ENCODE peak calls at places on chromosomes 12 and 14, in five cellular contexts. B, W, Y, T and V are unnamed samples.

GRCh38 chr12:5088586-5089264 is 45.0 kb downstream of the KCNA5 start:
- DNase-seq in B (peak; percentile 23), W (no peak), Y (no peak), T (no peak), V (no peak)

GRCh38 chr12:121279507-121279915 is 17.0 kb downstream of the CAMKK2 start:
- DNase-seq in B (peak; percentile 78), W (peak; percentile 43), Y (no peak), T (peak; percentile 65), V (no peak)

GRCh38 chr12:97456792-97457191 is 5.8 kb upstream of the RMST start:
- DNase-seq in B (no peak), W (no peak), Y (no peak), T (no peak), V (no peak)

GRCh38 chr14:51677276-51677675 is 25.6 kb downstream of the FRMD6 start:
- DNase-seq in B (no peak), W (no peak), Y (no peak), T (no peak), V (no peak)

GRCh38 chr12:109736552-109737108 is 23.0 kb downstream of the FAM222A start:
- DNase-seq in B (peak; percentile 29), W (no peak), Y (no peak), T (no peak), V (peak; percentile 16)

GRCh38 chr12:7646178-7646475 is 19.6 kb downstream of the APOBEC1 start:
- DNase-seq in B (no peak), W (no peak), Y (no peak), T (no peak), V (no peak)

GRCh38 chr12:6197996-6198395 is 2.2 kb upstream of the CD9 start:
- DNase-seq in B (no peak), W (no peak), Y (no peak), T (no peak), V (no peak)

GRCh38 chr12:49917126-49917787 is 13.6 kb upstream of the FAIM2 start:
- DNase-seq in B (no peak), W (no peak), Y (no peak), T (no peak), V (no peak)

GRCh38 chr14:36451346-36452065 is 68.5 kb downstream of the NKX2-1 start:
- DNase-seq in B (no peak), W (no peak), Y (no peak), T (no peak), V (no peak)

GRCh38 chr12:123767613-123768012 is 5.5 kb downstream of the DNAH10 start:
- DNase-seq in B (no peak), W (no peak), Y (no peak), T (no peak), V (no peak)

GRCh38 chr14:24071144-24071697 is at the start of gene CPNE6:
- DNase-seq in B (no peak), W (no peak), Y (no peak), T (no peak), V (no peak)

GRCh38 chr12:132153501-132154340 is 9.5 kb downstream of the NOC4L start:
- DNase-seq in B (peak; percentile 73), W (peak; percentile 31), Y (no peak), T (peak; percentile 60), V (peak; percentile 61)

GRCh38 chr12:97267166-97267565 is 195.4 kb upstream of the RMST start:
- DNase-seq in B (no peak), W (no peak), Y (no peak), T (no peak), V (no peak)

GRCh38 chr12:29562167-29562776 is 64.8 kb upstream of the OVCH1 start:
- DNase-seq in B (peak; percentile 50), W (peak; percentile 60), Y (no peak), T (peak; percentile 56), V (peak; percentile 73)

GRCh38 chr14:52080817-52081755 is 12.2 kb upstream of the NID2 start:
- DNase-seq in B (no peak), W (no peak), Y (no peak), T (peak; percentile 25), V (no peak)

GRCh38 chr12:112151766-112152541 is 26.6 kb downstream of the TRAFD1 start:
- DNase-seq in B (no peak), W (no peak), Y (no peak), T (no peak), V (no peak)

GRCh38 chr12:102498471-102498870 is 18.1 kb upstream of the IGF1 start:
- DNase-seq in B (no peak), W (no peak), Y (no peak), T (no peak), V (no peak)

GRCh38 chr14:68766299-68767247 is 26.3 kb downstream of the ZFP36L1 start:
- DNase-seq in B (no peak), W (no peak), Y (no peak), T (no peak), V (no peak)

GRCh38 chr12:122137229-122137628 is 36.8 kb downstream of the IL31 start:
- DNase-seq in B (no peak), W (no peak), Y (no peak), T (no peak), V (no peak)

GRCh38 chr12:5433081-5433839 is 1.4 kb downstream of the NTF3 start:
- DNase-seq in B (peak; percentile 39), W (no peak), Y (no peak), T (no peak), V (peak; percentile 49)

GRCh38 chr14:28952161-28952560 is 185.6 kb downstream of the FOXG1 start:
- DNase-seq in B (no peak), W (no peak), Y (no peak), T (no peak), V (no peak)

GRCh38 chr12:93247313-93248057 is 130.2 kb upstream of the NUDT4 start:
- DNase-seq in B (no peak), W (no peak), Y (no peak), T (no peak), V (no peak)

GRCh38 chr12:32176606-32177005 is 70.0 kb downstream of the BICD1 start:
- DNase-seq in B (no peak), W (no peak), Y (no peak), T (no peak), V (no peak)

GRCh38 chr12:91419809-91420208 is 237.2 kb upstream of the DCN start:
- DNase-seq in B (no peak), W (no peak), Y (no peak), T (no peak), V (no peak)

GRCh38 chr12:118107694-118108093 is 3.9 kb upstream of the VSIG10 start:
- DNase-seq in B (no peak), W (no peak), Y (no peak), T (no peak), V (no peak)

DNA sequence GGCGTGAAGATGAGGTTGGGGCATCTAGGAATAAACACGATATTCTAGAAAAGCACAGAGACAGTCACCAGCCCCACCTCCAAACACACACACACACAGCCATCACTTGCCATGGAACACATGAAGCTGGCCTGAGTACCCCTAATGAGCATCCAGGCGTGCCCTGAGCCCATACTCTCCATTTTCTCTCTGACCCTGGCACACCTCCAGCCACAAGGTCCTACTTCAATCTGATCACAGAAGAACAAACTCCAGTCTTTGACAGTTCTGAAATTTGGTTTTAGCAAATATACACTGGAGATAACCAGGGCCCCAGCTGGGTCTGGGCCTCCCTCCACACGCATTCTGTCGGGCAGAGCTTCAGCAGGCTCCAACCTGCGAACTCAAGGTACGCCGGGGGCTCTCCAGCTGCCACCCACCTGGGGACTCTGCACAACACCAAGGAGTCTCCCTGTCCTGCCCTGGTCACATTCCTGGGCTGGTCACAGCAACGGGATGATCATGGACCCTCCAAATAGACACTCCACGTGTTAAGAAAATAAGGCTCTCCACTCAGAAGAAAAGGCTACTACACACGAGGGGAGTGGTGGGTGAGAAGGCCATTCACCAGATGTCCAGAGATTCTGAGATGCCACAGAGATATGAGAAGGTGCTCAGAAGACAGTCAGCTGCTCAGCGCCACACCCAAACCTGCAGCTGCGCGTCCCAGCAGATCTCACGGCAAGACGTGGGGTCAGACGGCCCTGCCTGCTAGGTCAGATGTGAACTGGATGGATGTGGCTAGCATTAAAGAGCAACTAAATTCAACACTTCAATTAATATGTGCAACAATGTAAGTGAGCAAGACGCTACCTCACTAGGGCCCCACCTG is 57.0 kb upstream of the PNMA1 start:
- DNase-seq in B (no peak), W (no peak), Y (no peak), T (no peak), V (no peak)
- H3K4me1 ChIP-seq in B (peaks cover 41% of the 10 kb centered on the region), W (peaks cover 80% of the 10 kb centered on the region), Y (peaks cover 25% of the 10 kb centered on the region), T (peaks cover 34% of the 10 kb centered on the region), V (peaks cover 76% of the 10 kb centered on the region)

DNA sequence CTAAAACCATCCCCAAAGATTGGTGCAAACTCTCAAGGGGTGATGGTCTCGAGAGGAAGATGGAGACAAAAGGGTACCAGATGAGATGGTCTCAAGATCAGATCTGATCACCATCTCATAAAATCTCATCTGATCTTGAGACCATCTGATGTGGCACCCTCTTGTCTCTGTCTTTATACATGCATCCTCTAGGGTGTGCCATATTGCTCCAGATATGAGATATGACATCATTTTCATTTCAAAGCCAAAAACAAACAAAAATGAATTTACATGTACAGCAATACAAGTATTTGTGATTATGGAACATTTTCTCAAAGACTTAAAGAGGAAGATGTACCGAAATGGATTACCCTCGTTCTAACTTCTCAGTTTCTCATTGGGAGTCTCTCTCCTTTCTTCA is 787.2 kb downstream of the GALC start:
- DNase-seq in B (no peak), W (no peak), Y (no peak), T (no peak), V (no peak)
- H3K4me1 ChIP-seq in B (no peaks in the 10 kb centered on the region), W (no peaks in the 10 kb centered on the region), Y (no peaks in the 10 kb centered on the region), T (no peaks in the 10 kb centered on the region), V (no peaks in the 10 kb centered on the region)

GRCh38 chr12:62631531-62632520 is 165.2 kb downstream of the MON2 start:
- DNase-seq in B (peak; percentile 70), W (peak; percentile 53), Y (no peak), T (peak; percentile 76), V (peak; percentile 83)
- H3K4me1 ChIP-seq in B (peaks cover 2% of the 10 kb centered on the region), W (peaks cover 7% of the 10 kb centered on the region), Y (no peaks in the 10 kb centered on the region), T (no peaks in the 10 kb centered on the region), V (no peaks in the 10 kb centered on the region)

GRCh38 chr14:39441805-39442204 is 9.6 kb upstream of the FBXO33 start:
- DNase-seq in B (no peak), W (no peak), Y (no peak), T (no peak), V (no peak)
- H3K4me1 ChIP-seq in B (no peaks in the 10 kb centered on the region), W (no peaks in the 10 kb centered on the region), Y (no peaks in the 10 kb centered on the region), T (no peaks in the 10 kb centered on the region), V (no peaks in the 10 kb centered on the region)

DNA sequence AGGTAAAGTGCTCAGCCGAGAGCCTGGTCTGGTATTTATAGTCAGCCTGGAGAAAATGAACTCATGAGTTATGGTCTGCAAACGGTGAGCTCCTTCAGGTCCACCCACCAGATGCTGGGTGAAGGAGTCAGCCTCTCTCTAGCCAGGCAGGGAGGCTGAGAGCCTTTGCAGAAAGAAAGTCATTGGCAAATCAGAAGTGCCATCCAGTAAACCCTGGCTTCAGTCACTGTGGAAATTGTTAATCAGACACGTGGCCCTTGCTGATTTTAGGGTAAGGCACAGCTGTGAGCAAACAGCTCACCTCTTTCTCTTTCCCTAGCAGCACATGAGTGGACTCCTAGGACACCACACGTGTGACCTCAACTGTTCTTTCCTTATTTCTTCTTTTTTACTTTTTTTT is 44.9 kb downstream of the CHST11 start:
- DNase-seq in B (no peak), W (no peak), Y (no peak), T (no peak), V (no peak)
- H3K4me1 ChIP-seq in B (no peaks in the 10 kb centered on the region), W (no peaks in the 10 kb centered on the region), Y (no peaks in the 10 kb centered on the region), T (no peaks in the 10 kb centered on the region), V (peaks cover 8% of the 10 kb centered on the region)

DNA sequence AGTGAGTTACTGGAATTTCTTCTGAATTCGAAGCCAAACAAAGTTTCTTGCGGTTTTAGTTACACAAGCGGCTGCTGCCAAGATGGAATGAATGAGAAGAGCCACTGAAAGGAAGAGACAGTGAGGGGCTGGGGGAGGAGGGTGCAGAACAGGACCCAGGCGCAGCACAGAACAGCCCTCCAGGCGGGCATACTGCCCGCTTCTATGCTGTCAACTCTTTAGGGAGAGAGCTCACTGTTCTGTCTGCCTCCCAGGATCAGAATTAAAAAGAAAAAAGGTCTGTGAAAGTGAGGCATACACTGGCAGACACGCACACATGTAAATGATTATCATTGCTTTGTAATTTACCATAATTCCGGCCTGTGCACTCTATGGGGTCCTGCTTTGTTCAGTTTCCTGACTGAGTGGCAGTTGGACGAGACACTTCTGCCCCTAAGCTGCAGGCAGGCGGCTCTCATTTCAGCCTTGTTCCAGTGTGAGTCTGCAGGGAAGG is 231.6 kb downstream of the CACNA1C start:
- DNase-seq in B (no peak), W (no peak), Y (no peak), T (no peak), V (peak; percentile 32)
- H3K4me1 ChIP-seq in B (peaks cover 4% of the 10 kb centered on the region), W (peaks cover 15% of the 10 kb centered on the region), Y (peaks cover 16% of the 10 kb centered on the region), T (peaks cover 27% of the 10 kb centered on the region), V (peaks cover 50% of the 10 kb centered on the region)